ENCODE peak calls at places on chromosomes 3 and 15, in five cellular contexts. One of them, this sample, is unnamed.

GRCh38 chr15:38072007-38072506 is 137.6 kb downstream of the TMCO5A start:
- DNase-seq in IMR-90: no peak
- DNase-seq in mammary epithelial cell: no peak
- DNase-seq in CD8-positive, alpha-beta T cell: no peak
- DNase-seq in kidney epithelial cell: no peak
- DNase-seq in this sample: no peak

GRCh38 chr15:101004986-101005747 is 86.0 kb downstream of the LRRK1 start:
- DNase-seq in IMR-90: no peak
- DNase-seq in mammary epithelial cell: no peak
- DNase-seq in kidney epithelial cell: no peak
- DNase-seq in CD8-positive, alpha-beta T cell: no peak
- DNase-seq in this sample: no peak

GRCh38 chr3:114623420-114624046 is 329.7 kb downstream of the TIGIT start:
- DNase-seq in IMR-90: no peak
- DNase-seq in CD8-positive, alpha-beta T cell: no peak
- DNase-seq in kidney epithelial cell: no peak
- DNase-seq in mammary epithelial cell: no peak
- DNase-seq in this sample: no peak

GRCh38 chr3:66394261-66395249 is 106.3 kb downstream of the LRIG1 start:
- DNase-seq in kidney epithelial cell: no peak
- DNase-seq in IMR-90: peak
- DNase-seq in CD8-positive, alpha-beta T cell: no peak
- DNase-seq in mammary epithelial cell: no peak
- DNase-seq in this sample: no peak

GRCh38 chr15:90212221-90213079 is 11.3 kb downstream of the SEMA4B start:
- DNase-seq in IMR-90: no peak
- DNase-seq in kidney epithelial cell: no peak
- DNase-seq in CD8-positive, alpha-beta T cell: no peak
- DNase-seq in mammary epithelial cell: peak
- DNase-seq in this sample: no peak

GRCh38 chr15:42608110-42608531 is 32.7 kb downstream of the STARD9 start:
- DNase-seq in mammary epithelial cell: peak
- DNase-seq in kidney epithelial cell: peak
- DNase-seq in IMR-90: no peak
- DNase-seq in CD8-positive, alpha-beta T cell: peak
- DNase-seq in this sample: no peak

GRCh38 chr3:56119575-56120349 is 348.5 kb downstream of the ERC2 start:
- DNase-seq in kidney epithelial cell: no peak
- DNase-seq in IMR-90: peak
- DNase-seq in CD8-positive, alpha-beta T cell: no peak
- DNase-seq in mammary epithelial cell: peak
- DNase-seq in this sample: no peak

GRCh38 chr3:113377158-113377557 is 64.1 kb downstream of the CFAP44 start:
- DNase-seq in IMR-90: no peak
- DNase-seq in kidney epithelial cell: no peak
- DNase-seq in mammary epithelial cell: no peak
- DNase-seq in CD8-positive, alpha-beta T cell: no peak
- DNase-seq in this sample: no peak

GRCh38 chr3:150748648-150749047 is 14.3 kb downstream of the SIAH2 start:
- DNase-seq in mammary epithelial cell: no peak
- DNase-seq in kidney epithelial cell: no peak
- DNase-seq in IMR-90: no peak
- DNase-seq in CD8-positive, alpha-beta T cell: no peak
- DNase-seq in this sample: no peak

GRCh38 chr3:138923531-138923994 is 23.4 kb downstream of the FOXL2 start:
- DNase-seq in mammary epithelial cell: peak
- DNase-seq in CD8-positive, alpha-beta T cell: peak
- DNase-seq in kidney epithelial cell: no peak
- DNase-seq in IMR-90: peak
- DNase-seq in this sample: no peak

GRCh38 chr3:129690406-129690805 is 83.9 kb upstream of the PLXND1 start:
- DNase-seq in kidney epithelial cell: peak
- DNase-seq in IMR-90: peak
- DNase-seq in mammary epithelial cell: peak
- DNase-seq in CD8-positive, alpha-beta T cell: no peak
- DNase-seq in this sample: no peak

GRCh38 chr3:150825916-150826377 is 63.0 kb upstream of the SIAH2 start:
- DNase-seq in kidney epithelial cell: no peak
- DNase-seq in CD8-positive, alpha-beta T cell: no peak
- DNase-seq in mammary epithelial cell: no peak
- DNase-seq in IMR-90: no peak
- DNase-seq in this sample: no peak

GRCh38 chr3:123750659-123751420 is 133.3 kb downstream of the MYLK start:
- DNase-seq in mammary epithelial cell: peak
- DNase-seq in kidney epithelial cell: peak
- DNase-seq in IMR-90: peak
- DNase-seq in CD8-positive, alpha-beta T cell: no peak
- DNase-seq in this sample: peak

GRCh38 chr3:159418571-159419526 is 569.8 kb upstream of the IL12A start:
- DNase-seq in IMR-90: peak
- DNase-seq in mammary epithelial cell: peak
- DNase-seq in kidney epithelial cell: peak
- DNase-seq in CD8-positive, alpha-beta T cell: no peak
- DNase-seq in this sample: no peak

GRCh38 chr3:58154752-58155449 is 55.9 kb downstream of the DNASE1L3 start:
- DNase-seq in kidney epithelial cell: no peak
- DNase-seq in mammary epithelial cell: no peak
- DNase-seq in IMR-90: no peak
- DNase-seq in CD8-positive, alpha-beta T cell: no peak
- DNase-seq in this sample: no peak

GRCh38 chr3:117304681-117305080 is 595.1 kb downstream of the TUSC7 start:
- DNase-seq in IMR-90: no peak
- DNase-seq in mammary epithelial cell: no peak
- DNase-seq in CD8-positive, alpha-beta T cell: no peak
- DNase-seq in kidney epithelial cell: no peak
- DNase-seq in this sample: no peak

GRCh38 chr15:67850336-67850735 is 10.5 kb upstream of the RNU6-1 start:
- DNase-seq in mammary epithelial cell: no peak
- DNase-seq in IMR-90: no peak
- DNase-seq in CD8-positive, alpha-beta T cell: no peak
- DNase-seq in kidney epithelial cell: no peak
- DNase-seq in this sample: no peak

GRCh38 chr3:69744507-69744906 is 5.2 kb downstream of the MITF start:
- DNase-seq in mammary epithelial cell: no peak
- DNase-seq in IMR-90: no peak
- DNase-seq in kidney epithelial cell: no peak
- DNase-seq in CD8-positive, alpha-beta T cell: no peak
- DNase-seq in this sample: no peak

GRCh38 chr15:58931985-58932384 is 1.5 kb downstream of the SLTM start:
- DNase-seq in mammary epithelial cell: peak
- DNase-seq in CD8-positive, alpha-beta T cell: no peak
- DNase-seq in kidney epithelial cell: no peak
- DNase-seq in IMR-90: peak
- DNase-seq in this sample: no peak

GRCh38 chr15:65576669-65577068 is 34.3 kb downstream of the INTS14 start:
- DNase-seq in kidney epithelial cell: peak
- DNase-seq in mammary epithelial cell: peak
- DNase-seq in IMR-90: peak
- DNase-seq in CD8-positive, alpha-beta T cell: no peak
- DNase-seq in this sample: peak

GRCh38 chr15:78222745-78223395 is 11.5 kb downstream of the ACSBG1 start:
- DNase-seq in mammary epithelial cell: no peak
- DNase-seq in kidney epithelial cell: no peak
- DNase-seq in IMR-90: no peak
- DNase-seq in CD8-positive, alpha-beta T cell: no peak
- DNase-seq in this sample: no peak

GRCh38 chr3:169886671-169887070 is 16.9 kb upstream of the LRRC31 start:
- DNase-seq in CD8-positive, alpha-beta T cell: no peak
- DNase-seq in kidney epithelial cell: no peak
- DNase-seq in mammary epithelial cell: no peak
- DNase-seq in IMR-90: peak
- DNase-seq in this sample: peak

GRCh38 chr3:21682231-21682630 is 68.8 kb downstream of the ZNF385D start:
- DNase-seq in IMR-90: no peak
- DNase-seq in CD8-positive, alpha-beta T cell: no peak
- DNase-seq in kidney epithelial cell: no peak
- DNase-seq in mammary epithelial cell: no peak
- DNase-seq in this sample: no peak

GRCh38 chr3:79872483-79872882 is 104.7 kb upstream of the ROBO1 start:
- DNase-seq in kidney epithelial cell: peak
- DNase-seq in IMR-90: peak
- DNase-seq in mammary epithelial cell: peak
- DNase-seq in CD8-positive, alpha-beta T cell: no peak
- DNase-seq in this sample: no peak

GRCh38 chr15:90564109-90564508 is 34.4 kb downstream of the CRTC3 start:
- DNase-seq in mammary epithelial cell: no peak
- DNase-seq in kidney epithelial cell: no peak
- DNase-seq in CD8-positive, alpha-beta T cell: no peak
- DNase-seq in IMR-90: no peak
- DNase-seq in this sample: no peak

GRCh38 chr3:182668974-182669373 is 124.3 kb upstream of the ATP11B start:
- DNase-seq in kidney epithelial cell: no peak
- DNase-seq in IMR-90: no peak
- DNase-seq in CD8-positive, alpha-beta T cell: no peak
- DNase-seq in mammary epithelial cell: peak
- DNase-seq in this sample: no peak

GRCh38 chr15:67120839-67121540 is 55.6 kb downstream of the SMAD3 start:
- DNase-seq in IMR-90: peak
- DNase-seq in mammary epithelial cell: peak
- DNase-seq in kidney epithelial cell: no peak
- DNase-seq in CD8-positive, alpha-beta T cell: peak
- DNase-seq in this sample: no peak

DNA sequence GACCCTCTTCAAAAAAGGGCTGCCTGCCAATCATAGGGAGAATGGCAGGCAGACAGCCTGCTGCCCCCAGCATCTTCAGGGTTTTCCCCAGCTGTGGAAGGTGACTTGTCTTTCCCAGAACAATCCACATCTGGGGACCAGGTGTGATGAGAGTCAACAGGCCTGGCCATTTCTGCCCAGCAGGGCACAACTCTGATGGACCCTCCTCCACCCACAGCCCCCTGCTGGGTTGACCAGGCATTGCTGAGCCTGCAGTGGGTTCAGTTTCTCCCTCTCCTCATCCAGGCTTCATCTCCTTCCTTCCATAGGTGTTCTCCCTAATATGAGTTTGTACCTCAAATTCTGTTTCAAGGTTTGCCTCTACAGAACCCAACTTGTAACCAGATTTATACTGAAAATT is 111.0 kb downstream of the MINAR1 start:
- DNase-seq in kidney epithelial cell: no peak
- DNase-seq in mammary epithelial cell: no peak
- DNase-seq in CD8-positive, alpha-beta T cell: no peak
- DNase-seq in IMR-90: no peak
- DNase-seq in this sample: no peak
- TF ChIP-seq CTCF in kidney epithelial cell: no peak
- TF ChIP-seq CTCF in mammary epithelial cell: no peak
- TF ChIP-seq CTCF in CD8-positive, alpha-beta T cell: no peak
- TF ChIP-seq CTCF in IMR-90: no peak
- TF ChIP-seq CTCF in this sample: no peak

GRCh38 chr3:32837366-32837765 is 19.6 kb downstream of the TRIM71 start:
- DNase-seq in kidney epithelial cell: no peak
- DNase-seq in CD8-positive, alpha-beta T cell: no peak
- DNase-seq in IMR-90: no peak
- DNase-seq in mammary epithelial cell: no peak
- DNase-seq in this sample: no peak
- TF ChIP-seq CTCF in kidney epithelial cell: no peak
- TF ChIP-seq CTCF in CD8-positive, alpha-beta T cell: no peak
- TF ChIP-seq CTCF in IMR-90: no peak
- TF ChIP-seq CTCF in mammary epithelial cell: no peak
- TF ChIP-seq CTCF in this sample: no peak

DNA sequence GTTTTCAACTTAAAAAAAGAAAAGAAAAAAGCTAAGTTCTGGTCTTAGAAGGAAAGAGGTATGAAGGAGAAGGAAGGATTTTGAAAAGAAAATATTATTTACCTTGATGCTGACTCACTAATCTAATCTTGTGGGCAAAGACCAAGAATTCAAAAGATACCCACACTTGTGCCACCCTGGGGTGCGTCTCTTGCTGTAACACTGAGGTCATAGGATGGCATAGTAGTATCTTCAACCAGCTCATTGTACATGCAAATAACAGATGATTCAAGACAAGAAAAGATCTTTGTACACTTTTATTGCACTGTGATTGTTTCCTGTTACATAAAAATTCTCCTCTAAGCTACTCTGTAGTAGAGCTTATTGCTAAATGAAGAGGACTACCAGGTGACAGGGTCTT is 17.3 kb downstream of the PLS1 start:
- DNase-seq in kidney epithelial cell: no peak
- DNase-seq in IMR-90: no peak
- DNase-seq in mammary epithelial cell: peak
- DNase-seq in CD8-positive, alpha-beta T cell: no peak
- DNase-seq in this sample: no peak
- TF ChIP-seq CTCF in kidney epithelial cell: no peak
- TF ChIP-seq CTCF in IMR-90: no peak
- TF ChIP-seq CTCF in mammary epithelial cell: no peak
- TF ChIP-seq CTCF in CD8-positive, alpha-beta T cell: no peak
- TF ChIP-seq CTCF in this sample: no peak

GRCh38 chr15:28004143-28005003 is 94.7 kb downstream of the OCA2 start:
- DNase-seq in kidney epithelial cell: no peak
- DNase-seq in CD8-positive, alpha-beta T cell: no peak
- DNase-seq in mammary epithelial cell: no peak
- DNase-seq in IMR-90: no peak
- DNase-seq in this sample: no peak

GRCh38 chr15:28002867-28003266 is 96.2 kb downstream of the OCA2 start:
- DNase-seq in IMR-90: no peak
- DNase-seq in mammary epithelial cell: no peak
- DNase-seq in kidney epithelial cell: no peak
- DNase-seq in CD8-positive, alpha-beta T cell: no peak
- DNase-seq in this sample: no peak

GRCh38 chr15:28002136-28002861 is 96.8 kb downstream of the OCA2 start:
- DNase-seq in CD8-positive, alpha-beta T cell: no peak
- DNase-seq in IMR-90: no peak
- DNase-seq in kidney epithelial cell: no peak
- DNase-seq in mammary epithelial cell: no peak
- DNase-seq in this sample: no peak

GRCh38 chr15:28003302-28004037 is 95.6 kb downstream of the OCA2 start:
- DNase-seq in IMR-90: no peak
- DNase-seq in kidney epithelial cell: no peak
- DNase-seq in mammary epithelial cell: no peak
- DNase-seq in CD8-positive, alpha-beta T cell: no peak
- DNase-seq in this sample: no peak

DNA sequence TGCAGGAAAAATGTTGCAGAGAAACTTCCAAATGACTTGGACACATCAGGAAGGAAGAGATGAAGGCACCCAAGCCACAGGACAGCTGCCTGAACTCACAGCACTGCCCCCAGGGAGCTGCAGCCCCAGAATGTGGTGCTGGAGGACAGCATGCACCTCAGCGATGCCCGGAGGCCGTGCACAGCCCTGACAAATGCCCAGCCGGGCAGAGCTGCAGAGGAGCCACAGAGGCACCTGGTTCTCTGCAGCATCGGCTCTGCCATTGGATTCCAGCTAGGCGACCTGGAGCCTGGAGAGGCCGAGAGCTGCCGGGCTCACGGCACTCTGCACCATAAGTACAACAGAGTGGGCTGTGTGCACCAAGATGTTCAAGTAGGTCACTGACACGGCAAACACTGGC is 97.5 kb downstream of the OCA2 start:
- DNase-seq in mammary epithelial cell: no peak
- DNase-seq in kidney epithelial cell: no peak
- DNase-seq in IMR-90: no peak
- DNase-seq in CD8-positive, alpha-beta T cell: no peak
- DNase-seq in this sample: no peak
- TF ChIP-seq CTCF in mammary epithelial cell: no peak
- TF ChIP-seq CTCF in kidney epithelial cell: no peak
- TF ChIP-seq CTCF in IMR-90: no peak
- TF ChIP-seq CTCF in CD8-positive, alpha-beta T cell: no peak
- TF ChIP-seq CTCF in this sample: no peak